ENCODE peak calls at places on chromosome 10, in eight cellular contexts. S, M, H, X, U, G, I and Y are unnamed samples.

GRCh38 chr10:97319671-97320479 is 804 bp downstream of the FRAT1 start:
- DNase-seq in H (peak; percentile 14), M (peak; percentile 73), X (peak; percentile 54), S (no peak), G (peak; percentile 90), I (peak; percentile 73), U (peak; percentile 71), Y (peak; percentile 67)

GRCh38 chr10:98331888-98332287 is 63.9 kb upstream of the LOXL4 start:
- DNase-seq in I (no peak), M (no peak), H (no peak), U (no peak), G (peak; percentile 88), X (no peak), S (no peak), Y (no peak)

GRCh38 chr10:128078136-128078969 is 47.9 kb downstream of the MKI67 start:
- DNase-seq in U (peak; percentile 49), G (peak; percentile 91), S (peak; percentile 8), H (peak; percentile 60), M (no peak), X (no peak), I (peak; percentile 61), Y (no peak)

GRCh38 chr10:96281444-96282029 is 10.2 kb upstream of the BLNK start:
- DNase-seq in M (no peak), U (no peak), G (no peak), X (no peak), H (no peak), I (no peak), S (no peak), Y (no peak)

GRCh38 chr10:132183046-132183445 is 3.7 kb upstream of the DPYSL4 start:
- DNase-seq in U (no peak), G (no peak), I (peak; percentile 75), X (no peak), M (peak; percentile 49), S (no peak), H (no peak), Y (no peak)

GRCh38 chr10:10658157-10658556 is 359.5 kb upstream of the CELF2 start:
- DNase-seq in M (no peak), I (no peak), G (no peak), X (no peak), S (no peak), U (no peak), H (peak; percentile 56), Y (no peak)

GRCh38 chr10:123359539-123359938 is 205.3 kb downstream of the BUB3 start:
- DNase-seq in U (no peak), M (no peak), H (no peak), X (no peak), G (no peak), I (no peak), S (no peak), Y (no peak)

GRCh38 chr10:3886191-3886590 is 101.2 kb upstream of the KLF6 start:
- DNase-seq in H (peak; percentile 87), X (peak; percentile 71), I (peak; percentile 67), M (peak; percentile 36), G (peak; percentile 86), S (no peak), U (peak; percentile 20), Y (peak; percentile 42)

GRCh38 chr10:79471776-79472175 is 26.4 kb upstream of the ZCCHC24 start:
- DNase-seq in M (no peak), G (no peak), H (no peak), S (no peak), X (no peak), I (no peak), U (no peak), Y (no peak)

GRCh38 chr10:71747808-71748523 is 25.4 kb downstream of the VSIR start:
- DNase-seq in G (no peak), M (peak; percentile 45), H (no peak), X (no peak), I (no peak), U (no peak), S (no peak), Y (no peak)

GRCh38 chr10:104274762-104275721 is 6.1 kb downstream of the GSTO2 start:
- DNase-seq in I (peak; percentile 61), U (peak; percentile 52), S (no peak), M (peak; percentile 59), H (peak; percentile 56), G (peak; percentile 91), X (no peak), Y (peak; percentile 68)
- H3K4me3 ChIP-seq in I (no peak overlapping the region), U (no peak overlapping the region), S (peak overlapping the region; percentile 39), M (peak overlapping the region; percentile 67), H (peak overlapping the region; percentile 42), G (no peak overlapping the region), X (no peak overlapping the region), Y (peak overlapping the region; percentile 60)

GRCh38 chr10:102712843-102713242 is 1.4 kb downstream of the ARL3 start:
- DNase-seq in U (no peak), X (no peak), I (no peak), S (no peak), M (no peak), G (no peak), H (no peak), Y (no peak)
- H3K4me3 ChIP-seq in U (peak overlapping the region; percentile 77), X (peak overlapping the region; percentile 96), I (peak overlapping the region; percentile 63), S (peak overlapping the region; percentile 93), M (no peak overlapping the region), G (peak overlapping the region; percentile 99), H (peak overlapping the region; percentile 93), Y (peak overlapping the region; percentile 99)

GRCh38 chr10:92241501-92241900 is 49.4 kb downstream of the CPEB3 start:
- DNase-seq in X (no peak), M (no peak), H (no peak), S (no peak), U (no peak), G (no peak), I (no peak), Y (no peak)
- H3K4me3 ChIP-seq in X (peak overlapping the region; percentile 81), M (no peak overlapping the region), H (peak overlapping the region; percentile 73), S (peak overlapping the region; percentile 54), U (peak overlapping the region; percentile 69), G (peak overlapping the region; percentile 89), I (peak overlapping the region; percentile 68), Y (no peak overlapping the region)

GRCh38 chr10:30187010-30187409 is 127.6 kb upstream of the JCAD start:
- DNase-seq in H (no peak), U (no peak), S (no peak), M (no peak), I (no peak), X (no peak), G (no peak), Y (no peak)
- H3K4me3 ChIP-seq in H (no peak overlapping the region), U (no peak overlapping the region), S (no peak overlapping the region), M (no peak overlapping the region), I (no peak overlapping the region), X (peak overlapping the region; percentile 42), G (no peak overlapping the region), Y (no peak overlapping the region)

DNA sequence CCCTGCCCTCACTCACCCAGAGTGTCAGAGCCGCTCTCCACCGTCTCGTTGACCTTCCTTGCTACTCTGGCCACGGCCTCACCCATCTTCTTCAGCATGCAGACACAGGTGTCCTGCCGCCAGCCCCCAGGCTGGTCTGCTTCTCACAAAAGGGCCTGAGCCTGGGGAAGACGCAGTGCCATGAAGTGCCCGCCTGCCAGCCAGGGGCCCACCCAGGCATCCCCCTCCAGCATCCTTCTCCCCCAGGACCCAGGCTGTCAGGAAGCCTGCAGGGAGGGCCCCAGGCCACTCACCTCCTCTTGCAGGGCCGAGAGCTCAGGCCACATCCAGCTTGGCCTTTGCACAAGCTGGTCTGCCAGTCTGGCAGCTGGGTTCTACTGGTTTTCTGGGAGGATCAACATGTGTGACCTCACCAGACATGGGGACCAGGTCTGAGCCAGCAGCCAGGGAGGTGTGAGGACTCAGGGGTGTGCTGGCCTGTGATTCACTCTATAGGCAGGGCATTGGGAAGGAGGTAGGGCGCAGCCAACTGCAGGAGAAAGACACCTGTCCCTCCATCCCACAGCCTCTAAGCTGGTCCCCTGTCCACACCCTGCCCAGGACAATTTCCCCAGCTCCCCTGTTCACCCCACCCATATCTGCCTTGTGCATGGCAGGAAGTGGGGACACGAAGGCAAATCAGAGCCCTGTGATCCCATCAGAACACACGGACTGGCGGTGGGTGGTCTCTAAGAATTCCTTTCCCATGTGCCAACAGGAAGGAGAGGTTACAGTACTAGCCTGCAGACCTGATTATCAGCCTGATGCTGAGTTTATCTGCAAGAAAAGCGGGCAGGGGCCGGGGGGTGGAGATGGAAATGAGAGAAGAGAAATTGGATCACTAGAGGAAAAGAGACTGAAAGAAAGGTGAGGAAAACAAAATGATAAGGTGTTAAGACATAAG is 5.7 kb downstream of the LRRC20 start:
- DNase-seq in I (no peak), U (no peak), S (no peak), M (no peak), H (no peak), G (peak; percentile 62), X (no peak), Y (no peak)
- H3K4me3 ChIP-seq in I (no peak overlapping the region), U (no peak overlapping the region), S (no peak overlapping the region), M (no peak overlapping the region), H (no peak overlapping the region), G (no peak overlapping the region), X (no peak overlapping the region), Y (no peak overlapping the region)

GRCh38 chr10:100348389-100348927 is 1.4 kb downstream of the SCD start:
- DNase-seq in G (no peak), X (no peak), H (no peak), M (no peak), U (no peak), I (no peak), S (no peak), Y (no peak)

GRCh38 chr10:100346351-100346764 is 675 bp upstream of the SCD start:
- DNase-seq in U (peak; percentile 81), S (no peak), G (peak; percentile 90), H (peak; percentile 64), X (peak; percentile 48), M (peak; percentile 35), I (peak; percentile 92), Y (peak; percentile 81)

GRCh38 chr10:100349087-100349486 is 2.1 kb downstream of the SCD start:
- DNase-seq in I (no peak), X (no peak), M (no peak), G (no peak), S (no peak), H (no peak), U (peak; percentile 43), Y (peak; percentile 54)

GRCh38 chr10:100346765-100347567 is at the start of gene SCD:
- DNase-seq in G (peak; percentile 98), M (peak; percentile 83), S (peak; percentile 70), X (peak; percentile 79), I (peak; percentile 95), U (peak; percentile 97), H (peak; percentile 91), Y (peak; percentile 94)

DNA sequence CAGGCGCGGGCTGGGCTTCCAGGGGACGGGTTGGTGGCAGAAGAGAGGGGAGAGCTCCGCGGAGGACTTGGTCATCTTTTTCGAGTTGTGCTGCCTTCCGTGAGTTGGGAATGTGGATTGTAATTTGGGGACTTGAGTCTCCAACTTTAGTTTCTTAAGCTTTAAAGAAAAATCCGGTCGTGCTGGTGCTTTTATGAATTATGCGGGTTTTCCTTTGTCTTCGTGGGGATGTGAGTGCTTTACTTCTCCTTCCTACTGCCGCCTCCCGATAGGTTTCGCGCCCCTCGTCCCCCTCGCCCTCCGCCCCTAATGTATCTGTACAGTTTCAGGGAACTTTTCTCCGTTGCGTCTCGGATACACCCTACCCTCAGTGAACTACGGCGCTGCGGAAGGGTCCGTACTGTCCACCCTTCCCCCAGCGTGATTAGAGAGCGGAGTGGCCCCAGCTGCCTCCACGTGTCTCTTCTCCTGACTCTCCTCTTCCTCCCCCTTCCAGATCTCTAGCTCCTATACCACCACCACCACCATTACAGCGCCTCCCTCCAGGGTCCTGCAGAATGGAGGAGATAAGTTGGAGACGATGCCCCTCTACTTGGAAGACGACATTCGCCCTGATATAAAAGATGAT is 649 bp downstream of the SCD start:
- DNase-seq in H (no peak), U (peak; percentile 33), I (no peak), S (no peak), G (no peak), M (no peak), X (no peak), Y (no peak)
- H3K4me3 ChIP-seq in H (peak overlapping the region; percentile 89), U (peak overlapping the region; percentile 97), I (peak overlapping the region; percentile 81), S (peak overlapping the region; percentile 88), G (peak overlapping the region; percentile 96), M (peak overlapping the region; percentile 41), X (peak overlapping the region; percentile 70), Y (peak overlapping the region; percentile 80)